ENCODE peak calls at places on chromosomes 4 and X, in four cellular contexts. U is HEK293T, W is HepG2, Y is K562. L is an unnamed sample.

GRCh38 chr4:6984611-6985115 is 58.5 kb upstream of the TADA2B start:
- DNase-seq in W (no peak), U (no peak), Y (no peak), L (no peak)

GRCh38 chr4:9600246-9600645 is 156.0 kb downstream of the DEFB131A start:
- DNase-seq in Y (no peak), U (no peak), W (no peak), L (no peak)

GRCh38 chrX:153974003-153974725 is 1.6 kb downstream of the TMEM187 start:
- DNase-seq in U (no peak), Y (no peak), W (no peak), L (no peak)

GRCh38 chr4:110287130-110287529 is 88.7 kb upstream of the ELOVL6 start:
- DNase-seq in W (no peak), U (no peak), Y (no peak), L (peak)

GRCh38 chr4:139209470-139210063 is 32.5 kb upstream of the ELF2 start:
- DNase-seq in U (no peak), W (no peak), Y (no peak), L (no peak)

GRCh38 chrX:21153503-21153902 is 220.7 kb upstream of the CNKSR2 start:
- DNase-seq in W (no peak), Y (no peak), U (no peak), L (no peak)

GRCh38 chr4:87493147-87493546 is 36.0 kb downstream of the SPARCL1 start:
- DNase-seq in U (no peak), Y (no peak), W (no peak), L (no peak)

GRCh38 chr4:122458625-122459024 is 2.1 kb upstream of the IL2 start:
- DNase-seq in W (no peak), Y (peak), U (no peak), L (no peak)

GRCh38 chr4:184994010-184994622 is 24.2 kb upstream of the HELT start:
- DNase-seq in U (no peak), W (no peak), Y (no peak), L (no peak)

GRCh38 chr4:34953145-34953799 is 1291.0 kb downstream of the ARAP2 start:
- DNase-seq in U (peak), W (peak), Y (no peak), L (no peak)

GRCh38 chr4:54661686-54662085 is 3.9 kb downstream of the KIT start:
- DNase-seq in Y (no peak), W (no peak), U (no peak), L (no peak)

GRCh38 chr4:2712261-2712842 is 43.8 kb downstream of the TNIP2 start:
- DNase-seq in U (no peak), W (no peak), Y (peak), L (no peak)

GRCh38 chr4:104859601-104860000 is 287.1 kb upstream of the TET2 start:
- DNase-seq in Y (no peak), W (no peak), U (no peak), L (no peak)

GRCh38 chr4:38179690-38180299 is 219.6 kb downstream of the PTTG2 start:
- DNase-seq in Y (peak), W (peak), U (peak), L (peak)

GRCh38 chr4:6692379-6692778 is 1.3 kb upstream of the S100P start:
- DNase-seq in Y (no peak), U (no peak), W (no peak), L (no peak)

GRCh38 chrX:129925305-129926092 is 19.5 kb downstream of the UTP14A start:
- DNase-seq in Y (peak), U (peak), W (peak), L (no peak)

GRCh38 chr4:79015406-79015805 is 76.2 kb upstream of the PAQR3 start:
- DNase-seq in Y (no peak), U (no peak), W (no peak), L (no peak)
- TF ChIP-seq FOXK2 in Y (no peak), U (no peak), W (no peak), L (no peak)

GRCh38 chrX:71058116-71058515 is 10.0 kb downstream of the SNX12 start:
- DNase-seq in U (no peak), Y (no peak), W (no peak), L (no peak)

GRCh38 chrX:71052721-71053120 is 15.4 kb downstream of the SNX12 start:
- DNase-seq in Y (no peak), W (no peak), U (no peak), L (no peak)

GRCh38 chrX:71056857-71057256 is 11.3 kb downstream of the SNX12 start:
- DNase-seq in W (no peak), U (no peak), Y (no peak), L (no peak)

DNA sequence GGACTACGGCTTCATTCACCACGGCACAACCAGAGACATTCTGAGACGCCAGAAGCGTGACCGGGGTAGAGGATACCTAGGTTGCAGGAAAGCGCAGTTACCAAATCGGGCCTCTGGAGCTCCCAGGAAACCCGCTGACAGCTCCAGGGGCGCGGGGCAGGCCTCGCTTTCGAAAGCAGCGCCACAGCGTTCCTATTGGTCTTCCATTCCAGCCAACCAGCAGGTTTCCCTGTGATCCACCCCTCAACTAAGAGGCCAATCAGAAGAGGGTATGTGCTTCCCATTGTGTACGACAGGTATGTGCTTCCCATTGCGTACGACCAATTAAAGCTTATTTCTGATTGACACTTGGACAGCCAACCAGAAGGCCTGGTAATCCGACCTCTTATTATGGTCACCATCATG is 14.9 kb downstream of the SNX12 start:
- DNase-seq in W (no peak), U (no peak), Y (no peak), L (peak)
- TF ChIP-seq FOXK2 in W (no peak), U (no peak), Y (no peak), L (no peak)

DNA sequence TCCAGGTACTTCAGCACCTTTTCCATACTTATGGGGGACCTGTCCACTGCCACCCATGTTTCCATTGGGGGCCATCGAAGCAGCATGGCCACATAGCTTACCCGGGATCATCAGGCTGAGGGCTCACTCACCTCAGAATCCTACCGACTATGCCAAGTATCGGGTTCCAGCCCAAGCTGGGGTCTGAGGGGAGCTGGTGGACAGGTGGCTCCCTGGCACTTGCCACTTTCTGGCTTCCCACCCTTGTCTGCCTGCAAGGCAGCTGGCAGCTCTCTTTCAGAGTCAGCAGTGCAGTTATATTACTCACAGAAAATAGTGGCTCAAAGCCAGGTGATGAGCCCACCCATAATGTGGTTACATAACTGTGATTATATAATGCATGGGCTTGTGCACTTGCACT is 1153.8 kb downstream of the STIM2 start:
- DNase-seq in Y (no peak), W (no peak), U (no peak), L (no peak)
- TF ChIP-seq FOXK2 in Y (no peak), W (no peak), U (no peak), L (no peak)

GRCh38 chr4:30718021-30718888 is 1.9 kb upstream of the PCDH7 start:
- DNase-seq in W (no peak), Y (no peak), U (peak), L (no peak)
- TF ChIP-seq FOXK2 in W (no peak), Y (no peak), U (no peak), L (no peak)

L was measured in GM12878.